ENCODE peak calls at places on chromosomes 3 and 15, in seven cellular contexts. C is K562, D is GM12878, K is HCT116, T is SK-N-SH, V is HepG2, Q is H1. E is an unnamed sample.
A peak's percentile ranks its signal among the peaks of the same experiment; 100 is the strongest.

GRCh38 chr3:193400304-193400703 is 21.8 kb upstream of the ATP13A5 start:
- DNase-seq in C (no peak), D (no peak), K (no peak), T (no peak), V (no peak), Q (no peak), E (no peak)

GRCh38 chr15:69665641-69666091 is 213.0 kb downstream of the RPLP1 start:
- DNase-seq in C (no peak), D (no peak), K (no peak), T (peak; percentile 45), V (no peak), Q (no peak), E (no peak)

GRCh38 chr3:160686955-160687535 is 10.1 kb downstream of the ARL14 start:
- DNase-seq in C (peak; percentile 15), D (no peak), K (no peak), T (peak; percentile 12), V (peak; percentile 6), Q (no peak), E (no peak)

GRCh38 chr15:25738171-25738792 is 124.8 kb downstream of the ATP10A start:
- DNase-seq in C (no peak), D (no peak), K (no peak), T (no peak), V (no peak), Q (no peak), E (no peak)

GRCh38 chr3:62065985-62066693 is 307.2 kb downstream of the FEZF2 start:
- DNase-seq in C (no peak), D (no peak), K (no peak), T (no peak), V (no peak), Q (no peak), E (no peak)

GRCh38 chr15:76431936-76432335 is 95.4 kb downstream of the ISL2 start:
- DNase-seq in C (no peak), D (no peak), K (no peak), T (no peak), V (no peak), Q (peak; percentile 17), E (no peak)

GRCh38 chr3:147408180-147409105 is 722 bp upstream of the ZIC1 start:
- DNase-seq in C (no peak), D (no peak), K (no peak), T (no peak), V (no peak), Q (no peak), E (no peak)

GRCh38 chr15:47184003-47184404 is 533.3 kb upstream of the SEMA6D start:
- DNase-seq in C (no peak), D (no peak), K (no peak), T (peak; percentile 75), V (no peak), Q (no peak), E (no peak)

GRCh38 chr3:194622621-194623360 is 10.4 kb downstream of the TMEM44 start:
- DNase-seq in C (no peak), D (no peak), K (no peak), T (no peak), V (no peak), Q (no peak), E (no peak)

GRCh38 chr3:42970557-42970956 is 8.6 kb upstream of the GASK1A start:
- DNase-seq in C (no peak), D (no peak), K (no peak), T (no peak), V (no peak), Q (no peak), E (no peak)

GRCh38 chr3:5054098-5054497 is 68.0 kb upstream of the ARL8B start:
- DNase-seq in C (no peak), D (no peak), K (no peak), T (no peak), V (no peak), Q (no peak), E (no peak)

GRCh38 chr15:24919446-24919845 is 35.3 kb upstream of the SNRPN start:
- DNase-seq in C (no peak), D (no peak), K (no peak), T (no peak), V (no peak), Q (no peak), E (no peak)

GRCh38 chr3:119279101-119279554 is 15.1 kb upstream of the ARHGAP31 start:
- DNase-seq in C (no peak), D (no peak), K (no peak), T (no peak), V (no peak), Q (no peak), E (no peak)

GRCh38 chr15:89395996-89396395 is 61.4 kb upstream of the POLG start:
- DNase-seq in C (no peak), D (no peak), K (no peak), T (no peak), V (no peak), Q (no peak), E (no peak)

GRCh38 chr3:18423401-18424212 is 1.5 kb downstream of the SATB1 start:
- DNase-seq in C (peak; percentile 27), D (peak; percentile 37), K (peak; percentile 26), T (peak; percentile 43), V (no peak), Q (no peak), E (peak; percentile 69)

GRCh38 chr3:131540143-131540542 is 37.4 kb upstream of the MRPL3 start:
- DNase-seq in C (no peak), D (no peak), K (no peak), T (no peak), V (no peak), Q (no peak), E (no peak)

GRCh38 chr3:56624725-56625124 is 58.3 kb downstream of the TASOR start:
- DNase-seq in C (peak; percentile 14), D (no peak), K (no peak), T (no peak), V (no peak), Q (no peak), E (no peak)

GRCh38 chr3:85508659-85509058 is 549.9 kb downstream of the CADM2 start:
- DNase-seq in C (no peak), D (no peak), K (no peak), T (no peak), V (no peak), Q (no peak), E (no peak)

GRCh38 chr3:160765211-160765610 is 9.2 kb downstream of the PPM1L start:
- DNase-seq in C (no peak), D (no peak), K (no peak), T (no peak), V (no peak), Q (no peak), E (no peak)

GRCh38 chr3:38084969-38085942 is 46.2 kb downstream of the DLEC1 start:
- DNase-seq in C (no peak), D (no peak), K (no peak), T (peak; percentile 38), V (no peak), Q (no peak), E (peak; percentile 19)

GRCh38 chr15:45642203-45642932 is 7.5 kb downstream of the SQOR start:
- DNase-seq in C (no peak), D (no peak), K (no peak), T (no peak), V (no peak), Q (no peak), E (no peak)

GRCh38 chr3:11230807-11231206 is 41.4 kb upstream of the ATG7 start:
- DNase-seq in C (no peak), D (no peak), K (no peak), T (no peak), V (no peak), Q (no peak), E (no peak)

GRCh38 chr3:1726741-1727140 is 371.9 kb upstream of the CNTN4 start:
- DNase-seq in C (no peak), D (no peak), K (no peak), T (no peak), V (no peak), Q (no peak), E (no peak)

GRCh38 chr3:140093742-140094141 is 158.8 kb downstream of the CLSTN2 start:
- DNase-seq in C (no peak), D (no peak), K (peak; percentile 4), T (no peak), V (no peak), Q (no peak), E (no peak)

GRCh38 chr15:98896002-98896721 is 111.4 kb downstream of the PGPEP1L start:
- DNase-seq in C (no peak), D (no peak), K (no peak), T (no peak), V (no peak), Q (no peak), E (no peak)

GRCh38 chr15:71811036-71811736 is 832 bp downstream of the NR2E3 start:
- DNase-seq in C (no peak), D (no peak), K (no peak), T (peak; percentile 34), V (no peak), Q (no peak), E (no peak)

GRCh38 chr3:197031315-197032285 is 2.0 kb upstream of the MELTF start:
- DNase-seq in C (peak; percentile 73), D (no peak), K (peak; percentile 99), T (no peak), V (peak; percentile 96), Q (no peak), E (no peak)

GRCh38 chr3:179973931-179974361 is 62.8 kb downstream of the PEX5L start:
- DNase-seq in C (no peak), D (no peak), K (no peak), T (no peak), V (no peak), Q (no peak), E (no peak)
- TF ChIP-seq JUND in C (no peak), D (no peak), K (no peak), T (no peak), V (no peak), Q (no peak), E (no peak)

DNA sequence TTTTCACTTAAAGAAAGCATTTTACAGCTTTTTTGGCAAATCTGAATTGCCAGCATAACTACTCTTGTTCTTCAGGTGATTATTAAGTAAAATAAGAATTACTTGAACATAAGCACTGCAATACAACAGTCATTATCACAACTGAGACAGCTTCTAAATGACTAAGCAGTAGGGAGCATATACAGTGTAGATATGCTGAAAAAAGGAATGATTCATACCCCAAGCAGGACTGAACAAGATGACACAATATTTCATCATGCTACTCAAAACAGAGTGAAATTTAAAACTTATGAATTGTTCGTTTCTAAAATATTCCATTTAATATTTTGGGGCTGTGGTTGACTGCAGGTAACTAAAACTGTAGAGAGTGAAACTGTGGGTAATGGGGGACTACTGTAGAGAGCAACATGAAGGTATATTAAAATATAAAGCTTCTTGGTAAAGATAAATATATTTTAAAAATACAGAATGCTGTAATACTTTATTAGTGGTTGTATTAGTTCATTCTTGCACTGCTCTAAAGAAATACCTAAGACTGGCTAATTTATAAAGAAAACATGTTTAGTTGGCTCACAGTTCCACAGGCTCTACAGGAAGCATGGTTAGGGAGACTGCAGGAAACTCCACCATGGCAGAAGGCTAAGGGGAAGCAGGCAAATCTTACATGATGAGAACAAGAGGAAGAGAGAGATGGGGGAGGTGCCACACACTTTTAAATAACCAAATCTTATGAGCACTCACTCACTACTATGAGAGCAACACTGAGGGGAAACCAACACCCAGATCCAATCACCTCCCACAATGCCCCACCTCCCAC is 84.8 kb downstream of the DCLK3 start:
- DNase-seq in C (no peak), D (no peak), K (peak; percentile 34), T (no peak), V (no peak), Q (no peak), E (no peak)
- TF ChIP-seq JUND in C (peak; percentile 64), D (no peak), K (peak; percentile 65), T (peak; percentile 57), V (no peak), Q (no peak), E (no peak)

GRCh38 chr3:63582943-63583500 is 69.5 kb upstream of the SNTN start:
- DNase-seq in C (no peak), D (no peak), K (no peak), T (no peak), V (peak; percentile 56), Q (no peak), E (no peak)
- TF ChIP-seq JUND in C (no peak), D (no peak), K (no peak), T (no peak), V (no peak), Q (no peak), E (no peak)

GRCh38 chr15:42670441-42670840 is 66.5 kb downstream of the CDAN1 start:
- DNase-seq in C (no peak), D (no peak), K (no peak), T (no peak), V (no peak), Q (no peak), E (no peak)
- TF ChIP-seq JUND in C (no peak), D (no peak), K (no peak), T (no peak), V (no peak), Q (no peak), E (no peak)

E was measured in T47D.